ENCODE peak calls at places on chromosomes 13 and 19, in eight cellular contexts. One of them, this sample, is unnamed.

GRCh38 chr19:55641376-55642152 is 762 bp downstream of the ZNF580 start:
- DNase-seq in endothelial cell: no peak
- DNase-seq in fibroblast of lung: peak; percentile 42
- DNase-seq in stimulated activated CD8-positive, alpha-beta memory T cell treated with anti-CD3 and anti-CD28 coated beads, Interleukin-7, amount 100 ng/mL, for 1 hour: no peak
- DNase-seq in HTR-8/SVneo: no peak
- DNase-seq in GDM1: no peak
- DNase-seq in midbrain: peak; percentile 53
- DNase-seq in activated naive CD4-positive, alpha-beta T cell treated with Interleukin-2 at 50 U/mL for 16 hours: peak; percentile 39
- DNase-seq in this sample: peak; percentile 28

GRCh38 chr19:33171916-33172359 is 22.2 kb upstream of the LRP3 start:
- DNase-seq in endothelial cell: no peak
- DNase-seq in fibroblast of lung: peak; percentile 38
- DNase-seq in stimulated activated CD8-positive, alpha-beta memory T cell treated with anti-CD3 and anti-CD28 coated beads, Interleukin-7, amount 100 ng/mL, for 1 hour: no peak
- DNase-seq in HTR-8/SVneo: no peak
- DNase-seq in GDM1: no peak
- DNase-seq in midbrain: no peak
- DNase-seq in activated naive CD4-positive, alpha-beta T cell treated with Interleukin-2 at 50 U/mL for 16 hours: no peak
- DNase-seq in this sample: no peak

GRCh38 chr13:92994056-92994455 is 232.6 kb upstream of the GPC6 start:
- DNase-seq in endothelial cell: no peak
- DNase-seq in fibroblast of lung: peak; percentile 48
- DNase-seq in stimulated activated CD8-positive, alpha-beta memory T cell treated with anti-CD3 and anti-CD28 coated beads, Interleukin-7, amount 100 ng/mL, for 1 hour: no peak
- DNase-seq in HTR-8/SVneo: peak; percentile 1
- DNase-seq in GDM1: no peak
- DNase-seq in midbrain: no peak
- DNase-seq in activated naive CD4-positive, alpha-beta T cell treated with Interleukin-2 at 50 U/mL for 16 hours: no peak
- DNase-seq in this sample: no peak

GRCh38 chr19:29290853-29291252 is 77.9 kb upstream of the UQCRFS1 start:
- DNase-seq in endothelial cell: no peak
- DNase-seq in fibroblast of lung: no peak
- DNase-seq in stimulated activated CD8-positive, alpha-beta memory T cell treated with anti-CD3 and anti-CD28 coated beads, Interleukin-7, amount 100 ng/mL, for 1 hour: no peak
- DNase-seq in HTR-8/SVneo: no peak
- DNase-seq in GDM1: no peak
- DNase-seq in midbrain: no peak
- DNase-seq in activated naive CD4-positive, alpha-beta T cell treated with Interleukin-2 at 50 U/mL for 16 hours: no peak
- DNase-seq in this sample: no peak

GRCh38 chr19:41821003-41821735 is 23.3 kb downstream of the LYPD4 start:
- DNase-seq in endothelial cell: peak; percentile 65
- DNase-seq in fibroblast of lung: peak; percentile 15
- DNase-seq in stimulated activated CD8-positive, alpha-beta memory T cell treated with anti-CD3 and anti-CD28 coated beads, Interleukin-7, amount 100 ng/mL, for 1 hour: no peak
- DNase-seq in HTR-8/SVneo: peak; percentile 50
- DNase-seq in GDM1: peak; percentile 68
- DNase-seq in midbrain: peak; percentile 12
- DNase-seq in activated naive CD4-positive, alpha-beta T cell treated with Interleukin-2 at 50 U/mL for 16 hours: peak; percentile 33
- DNase-seq in this sample: peak; percentile 37

GRCh38 chr19:18173054-18173571 is 500 bp upstream of the IFI30 start:
- DNase-seq in endothelial cell: no peak
- DNase-seq in fibroblast of lung: no peak
- DNase-seq in stimulated activated CD8-positive, alpha-beta memory T cell treated with anti-CD3 and anti-CD28 coated beads, Interleukin-7, amount 100 ng/mL, for 1 hour: no peak
- DNase-seq in HTR-8/SVneo: no peak
- DNase-seq in GDM1: no peak
- DNase-seq in midbrain: no peak
- DNase-seq in activated naive CD4-positive, alpha-beta T cell treated with Interleukin-2 at 50 U/mL for 16 hours: no peak
- DNase-seq in this sample: no peak

GRCh38 chr19:6062961-6063575 is 47.2 kb downstream of the RFX2 start:
- DNase-seq in endothelial cell: no peak
- DNase-seq in fibroblast of lung: no peak
- DNase-seq in stimulated activated CD8-positive, alpha-beta memory T cell treated with anti-CD3 and anti-CD28 coated beads, Interleukin-7, amount 100 ng/mL, for 1 hour: no peak
- DNase-seq in HTR-8/SVneo: no peak
- DNase-seq in GDM1: no peak
- DNase-seq in midbrain: no peak
- DNase-seq in activated naive CD4-positive, alpha-beta T cell treated with Interleukin-2 at 50 U/mL for 16 hours: no peak
- DNase-seq in this sample: no peak

GRCh38 chr19:17235618-17236413 is 9.8 kb downstream of the OCEL1 start:
- DNase-seq in endothelial cell: peak; percentile 70
- DNase-seq in fibroblast of lung: peak; percentile 72
- DNase-seq in stimulated activated CD8-positive, alpha-beta memory T cell treated with anti-CD3 and anti-CD28 coated beads, Interleukin-7, amount 100 ng/mL, for 1 hour: peak; percentile 58
- DNase-seq in HTR-8/SVneo: peak; percentile 77
- DNase-seq in GDM1: no peak
- DNase-seq in midbrain: peak; percentile 54
- DNase-seq in activated naive CD4-positive, alpha-beta T cell treated with Interleukin-2 at 50 U/mL for 16 hours: peak; percentile 80
- DNase-seq in this sample: peak; percentile 91

GRCh38 chr13:65856464-65856863 is 1373.7 kb downstream of the PCDH9 start:
- DNase-seq in endothelial cell: no peak
- DNase-seq in fibroblast of lung: peak; percentile 85
- DNase-seq in stimulated activated CD8-positive, alpha-beta memory T cell treated with anti-CD3 and anti-CD28 coated beads, Interleukin-7, amount 100 ng/mL, for 1 hour: no peak
- DNase-seq in HTR-8/SVneo: no peak
- DNase-seq in GDM1: no peak
- DNase-seq in midbrain: no peak
- DNase-seq in activated naive CD4-positive, alpha-beta T cell treated with Interleukin-2 at 50 U/mL for 16 hours: no peak
- DNase-seq in this sample: peak; percentile 8

GRCh38 chr19:4059493-4059880 is 7.2 kb downstream of the ZBTB7A start:
- DNase-seq in endothelial cell: no peak
- DNase-seq in fibroblast of lung: no peak
- DNase-seq in stimulated activated CD8-positive, alpha-beta memory T cell treated with anti-CD3 and anti-CD28 coated beads, Interleukin-7, amount 100 ng/mL, for 1 hour: no peak
- DNase-seq in HTR-8/SVneo: no peak
- DNase-seq in GDM1: no peak
- DNase-seq in midbrain: no peak
- DNase-seq in activated naive CD4-positive, alpha-beta T cell treated with Interleukin-2 at 50 U/mL for 16 hours: no peak
- DNase-seq in this sample: no peak

GRCh38 chr19:11460207-11460606 is 20.6 kb downstream of the ELAVL3 start:
- DNase-seq in endothelial cell: no peak
- DNase-seq in fibroblast of lung: no peak
- DNase-seq in stimulated activated CD8-positive, alpha-beta memory T cell treated with anti-CD3 and anti-CD28 coated beads, Interleukin-7, amount 100 ng/mL, for 1 hour: no peak
- DNase-seq in HTR-8/SVneo: no peak
- DNase-seq in GDM1: no peak
- DNase-seq in midbrain: no peak
- DNase-seq in activated naive CD4-positive, alpha-beta T cell treated with Interleukin-2 at 50 U/mL for 16 hours: peak; percentile 7
- DNase-seq in this sample: no peak

GRCh38 chr13:28584873-28585317 is 74.0 kb upstream of the POMP start:
- DNase-seq in endothelial cell: no peak
- DNase-seq in fibroblast of lung: peak; percentile 39
- DNase-seq in stimulated activated CD8-positive, alpha-beta memory T cell treated with anti-CD3 and anti-CD28 coated beads, Interleukin-7, amount 100 ng/mL, for 1 hour: no peak
- DNase-seq in HTR-8/SVneo: peak; percentile 3
- DNase-seq in GDM1: no peak
- DNase-seq in midbrain: no peak
- DNase-seq in activated naive CD4-positive, alpha-beta T cell treated with Interleukin-2 at 50 U/mL for 16 hours: no peak
- DNase-seq in this sample: peak; percentile 28

GRCh38 chr13:40786568-40786996 is 2.8 kb upstream of the SLC25A15 start:
- DNase-seq in endothelial cell: no peak
- DNase-seq in fibroblast of lung: peak; percentile 76
- DNase-seq in stimulated activated CD8-positive, alpha-beta memory T cell treated with anti-CD3 and anti-CD28 coated beads, Interleukin-7, amount 100 ng/mL, for 1 hour: no peak
- DNase-seq in HTR-8/SVneo: no peak
- DNase-seq in GDM1: no peak
- DNase-seq in midbrain: no peak
- DNase-seq in activated naive CD4-positive, alpha-beta T cell treated with Interleukin-2 at 50 U/mL for 16 hours: no peak
- DNase-seq in this sample: no peak

GRCh38 chr19:40524133-40524549 is 52.5 kb upstream of the SHKBP1 start:
- DNase-seq in endothelial cell: no peak
- DNase-seq in fibroblast of lung: no peak
- DNase-seq in stimulated activated CD8-positive, alpha-beta memory T cell treated with anti-CD3 and anti-CD28 coated beads, Interleukin-7, amount 100 ng/mL, for 1 hour: no peak
- DNase-seq in HTR-8/SVneo: no peak
- DNase-seq in GDM1: no peak
- DNase-seq in midbrain: no peak
- DNase-seq in activated naive CD4-positive, alpha-beta T cell treated with Interleukin-2 at 50 U/mL for 16 hours: no peak
- DNase-seq in this sample: no peak

GRCh38 chr19:3208317-3209207 is 15.9 kb upstream of the CELF5 start:
- DNase-seq in endothelial cell: no peak
- DNase-seq in fibroblast of lung: no peak
- DNase-seq in stimulated activated CD8-positive, alpha-beta memory T cell treated with anti-CD3 and anti-CD28 coated beads, Interleukin-7, amount 100 ng/mL, for 1 hour: no peak
- DNase-seq in HTR-8/SVneo: no peak
- DNase-seq in GDM1: no peak
- DNase-seq in midbrain: no peak
- DNase-seq in activated naive CD4-positive, alpha-beta T cell treated with Interleukin-2 at 50 U/mL for 16 hours: no peak
- DNase-seq in this sample: no peak

GRCh38 chr19:4707956-4708650 is 15.5 kb downstream of the DPP9 start:
- DNase-seq in endothelial cell: no peak
- DNase-seq in fibroblast of lung: peak; percentile 63
- DNase-seq in stimulated activated CD8-positive, alpha-beta memory T cell treated with anti-CD3 and anti-CD28 coated beads, Interleukin-7, amount 100 ng/mL, for 1 hour: no peak
- DNase-seq in HTR-8/SVneo: no peak
- DNase-seq in GDM1: no peak
- DNase-seq in midbrain: no peak
- DNase-seq in activated naive CD4-positive, alpha-beta T cell treated with Interleukin-2 at 50 U/mL for 16 hours: no peak
- DNase-seq in this sample: peak; percentile 80

GRCh38 chr13:51923983-51924539 is 62.3 kb downstream of the CCDC70 start:
- DNase-seq in endothelial cell: peak; percentile 35
- DNase-seq in fibroblast of lung: no peak
- DNase-seq in stimulated activated CD8-positive, alpha-beta memory T cell treated with anti-CD3 and anti-CD28 coated beads, Interleukin-7, amount 100 ng/mL, for 1 hour: no peak
- DNase-seq in HTR-8/SVneo: no peak
- DNase-seq in GDM1: no peak
- DNase-seq in midbrain: no peak
- DNase-seq in activated naive CD4-positive, alpha-beta T cell treated with Interleukin-2 at 50 U/mL for 16 hours: no peak
- DNase-seq in this sample: no peak

GRCh38 chr13:44458313-44458975 is 84.8 kb downstream of the SERP2 start:
- DNase-seq in endothelial cell: no peak
- DNase-seq in fibroblast of lung: no peak
- DNase-seq in stimulated activated CD8-positive, alpha-beta memory T cell treated with anti-CD3 and anti-CD28 coated beads, Interleukin-7, amount 100 ng/mL, for 1 hour: no peak
- DNase-seq in HTR-8/SVneo: no peak
- DNase-seq in GDM1: no peak
- DNase-seq in midbrain: no peak
- DNase-seq in activated naive CD4-positive, alpha-beta T cell treated with Interleukin-2 at 50 U/mL for 16 hours: no peak
- DNase-seq in this sample: no peak

GRCh38 chr19:7265963-7266362 is 28.3 kb downstream of the INSR start:
- DNase-seq in endothelial cell: no peak
- DNase-seq in fibroblast of lung: no peak
- DNase-seq in stimulated activated CD8-positive, alpha-beta memory T cell treated with anti-CD3 and anti-CD28 coated beads, Interleukin-7, amount 100 ng/mL, for 1 hour: no peak
- DNase-seq in HTR-8/SVneo: no peak
- DNase-seq in GDM1: no peak
- DNase-seq in midbrain: no peak
- DNase-seq in activated naive CD4-positive, alpha-beta T cell treated with Interleukin-2 at 50 U/mL for 16 hours: no peak
- DNase-seq in this sample: no peak

GRCh38 chr19:46069841-46070341 is 29.1 kb upstream of the IGFL4 start:
- DNase-seq in endothelial cell: no peak
- DNase-seq in fibroblast of lung: peak; percentile 96
- DNase-seq in stimulated activated CD8-positive, alpha-beta memory T cell treated with anti-CD3 and anti-CD28 coated beads, Interleukin-7, amount 100 ng/mL, for 1 hour: no peak
- DNase-seq in HTR-8/SVneo: no peak
- DNase-seq in GDM1: no peak
- DNase-seq in midbrain: no peak
- DNase-seq in activated naive CD4-positive, alpha-beta T cell treated with Interleukin-2 at 50 U/mL for 16 hours: no peak
- DNase-seq in this sample: peak; percentile 86

GRCh38 chr13:40318366-40318765 is 348.1 kb downstream of the FOXO1 start:
- DNase-seq in endothelial cell: no peak
- DNase-seq in fibroblast of lung: no peak
- DNase-seq in stimulated activated CD8-positive, alpha-beta memory T cell treated with anti-CD3 and anti-CD28 coated beads, Interleukin-7, amount 100 ng/mL, for 1 hour: no peak
- DNase-seq in HTR-8/SVneo: no peak
- DNase-seq in GDM1: no peak
- DNase-seq in midbrain: no peak
- DNase-seq in activated naive CD4-positive, alpha-beta T cell treated with Interleukin-2 at 50 U/mL for 16 hours: no peak
- DNase-seq in this sample: peak; percentile 25

GRCh38 chr19:2455481-2456300 is 1.1 kb downstream of the LMNB2 start:
- DNase-seq in endothelial cell: no peak
- DNase-seq in fibroblast of lung: no peak
- DNase-seq in stimulated activated CD8-positive, alpha-beta memory T cell treated with anti-CD3 and anti-CD28 coated beads, Interleukin-7, amount 100 ng/mL, for 1 hour: peak; percentile 8
- DNase-seq in HTR-8/SVneo: no peak
- DNase-seq in GDM1: no peak
- DNase-seq in midbrain: no peak
- DNase-seq in activated naive CD4-positive, alpha-beta T cell treated with Interleukin-2 at 50 U/mL for 16 hours: peak; percentile 58
- DNase-seq in this sample: peak; percentile 42

GRCh38 chr13:112444416-112445399 is 68.6 kb downstream of the SPACA7 start:
- DNase-seq in endothelial cell: no peak
- DNase-seq in fibroblast of lung: no peak
- DNase-seq in stimulated activated CD8-positive, alpha-beta memory T cell treated with anti-CD3 and anti-CD28 coated beads, Interleukin-7, amount 100 ng/mL, for 1 hour: no peak
- DNase-seq in HTR-8/SVneo: no peak
- DNase-seq in GDM1: no peak
- DNase-seq in midbrain: no peak
- DNase-seq in activated naive CD4-positive, alpha-beta T cell treated with Interleukin-2 at 50 U/mL for 16 hours: no peak
- DNase-seq in this sample: no peak

GRCh38 chr19:10766681-10767201 is 48.9 kb downstream of the DNM2 start:
- DNase-seq in endothelial cell: no peak
- DNase-seq in fibroblast of lung: peak; percentile 56
- DNase-seq in stimulated activated CD8-positive, alpha-beta memory T cell treated with anti-CD3 and anti-CD28 coated beads, Interleukin-7, amount 100 ng/mL, for 1 hour: no peak
- DNase-seq in HTR-8/SVneo: no peak
- DNase-seq in GDM1: no peak
- DNase-seq in midbrain: peak; percentile 31
- DNase-seq in activated naive CD4-positive, alpha-beta T cell treated with Interleukin-2 at 50 U/mL for 16 hours: no peak
- DNase-seq in this sample: peak; percentile 74

GRCh38 chr19:48603449-48603848 is 3.1 kb upstream of the SPACA4 start:
- DNase-seq in endothelial cell: no peak
- DNase-seq in fibroblast of lung: no peak
- DNase-seq in stimulated activated CD8-positive, alpha-beta memory T cell treated with anti-CD3 and anti-CD28 coated beads, Interleukin-7, amount 100 ng/mL, for 1 hour: no peak
- DNase-seq in HTR-8/SVneo: no peak
- DNase-seq in GDM1: no peak
- DNase-seq in midbrain: no peak
- DNase-seq in activated naive CD4-positive, alpha-beta T cell treated with Interleukin-2 at 50 U/mL for 16 hours: no peak
- DNase-seq in this sample: no peak

GRCh38 chr19:46907880-46908279 is 47.1 kb downstream of the ARHGAP35 start:
- DNase-seq in endothelial cell: no peak
- DNase-seq in fibroblast of lung: no peak
- DNase-seq in stimulated activated CD8-positive, alpha-beta memory T cell treated with anti-CD3 and anti-CD28 coated beads, Interleukin-7, amount 100 ng/mL, for 1 hour: no peak
- DNase-seq in HTR-8/SVneo: no peak
- DNase-seq in GDM1: no peak
- DNase-seq in midbrain: peak; percentile 62
- DNase-seq in activated naive CD4-positive, alpha-beta T cell treated with Interleukin-2 at 50 U/mL for 16 hours: no peak
- DNase-seq in this sample: no peak

GRCh38 chr19:782195-783043 is 14.8 kb upstream of the PTBP1 start:
- DNase-seq in endothelial cell: peak; percentile 37
- DNase-seq in fibroblast of lung: peak; percentile 33
- DNase-seq in stimulated activated CD8-positive, alpha-beta memory T cell treated with anti-CD3 and anti-CD28 coated beads, Interleukin-7, amount 100 ng/mL, for 1 hour: no peak
- DNase-seq in HTR-8/SVneo: peak; percentile 75
- DNase-seq in GDM1: no peak
- DNase-seq in midbrain: no peak
- DNase-seq in activated naive CD4-positive, alpha-beta T cell treated with Interleukin-2 at 50 U/mL for 16 hours: no peak
- DNase-seq in this sample: peak; percentile 89

GRCh38 chr19:3324405-3324856 is 42.0 kb upstream of the NFIC start:
- DNase-seq in endothelial cell: peak; percentile 62
- DNase-seq in fibroblast of lung: no peak
- DNase-seq in stimulated activated CD8-positive, alpha-beta memory T cell treated with anti-CD3 and anti-CD28 coated beads, Interleukin-7, amount 100 ng/mL, for 1 hour: peak; percentile 34
- DNase-seq in HTR-8/SVneo: no peak
- DNase-seq in GDM1: no peak
- DNase-seq in midbrain: no peak
- DNase-seq in activated naive CD4-positive, alpha-beta T cell treated with Interleukin-2 at 50 U/mL for 16 hours: peak; percentile 81
- DNase-seq in this sample: no peak

GRCh38 chr19:679418-680286 is 3.5 kb downstream of the FSTL3 start:
- DNase-seq in endothelial cell: peak; percentile 45
- DNase-seq in fibroblast of lung: peak; percentile 90
- DNase-seq in stimulated activated CD8-positive, alpha-beta memory T cell treated with anti-CD3 and anti-CD28 coated beads, Interleukin-7, amount 100 ng/mL, for 1 hour: no peak
- DNase-seq in HTR-8/SVneo: peak; percentile 65
- DNase-seq in GDM1: no peak
- DNase-seq in midbrain: peak; percentile 30
- DNase-seq in activated naive CD4-positive, alpha-beta T cell treated with Interleukin-2 at 50 U/mL for 16 hours: peak; percentile 31
- DNase-seq in this sample: peak; percentile 84

GRCh38 chr19:30551271-30551670 is 179.1 kb downstream of the ZNF536 start:
- DNase-seq in endothelial cell: no peak
- DNase-seq in fibroblast of lung: no peak
- DNase-seq in stimulated activated CD8-positive, alpha-beta memory T cell treated with anti-CD3 and anti-CD28 coated beads, Interleukin-7, amount 100 ng/mL, for 1 hour: no peak
- DNase-seq in HTR-8/SVneo: no peak
- DNase-seq in GDM1: no peak
- DNase-seq in midbrain: no peak
- DNase-seq in activated naive CD4-positive, alpha-beta T cell treated with Interleukin-2 at 50 U/mL for 16 hours: no peak
- DNase-seq in this sample: no peak

GRCh38 chr13:50678464-50679162 is 164.9 kb downstream of the DLEU7 start:
- DNase-seq in endothelial cell: no peak
- DNase-seq in fibroblast of lung: peak; percentile 39
- DNase-seq in stimulated activated CD8-positive, alpha-beta memory T cell treated with anti-CD3 and anti-CD28 coated beads, Interleukin-7, amount 100 ng/mL, for 1 hour: no peak
- DNase-seq in HTR-8/SVneo: peak; percentile 9
- DNase-seq in GDM1: no peak
- DNase-seq in midbrain: no peak
- DNase-seq in activated naive CD4-positive, alpha-beta T cell treated with Interleukin-2 at 50 U/mL for 16 hours: no peak
- DNase-seq in this sample: peak; percentile 93

GRCh38 chr19:45542234-45542668 is 35.0 kb downstream of the VASP start:
- DNase-seq in endothelial cell: no peak
- DNase-seq in fibroblast of lung: no peak
- DNase-seq in stimulated activated CD8-positive, alpha-beta memory T cell treated with anti-CD3 and anti-CD28 coated beads, Interleukin-7, amount 100 ng/mL, for 1 hour: no peak
- DNase-seq in HTR-8/SVneo: no peak
- DNase-seq in GDM1: no peak
- DNase-seq in midbrain: no peak
- DNase-seq in activated naive CD4-positive, alpha-beta T cell treated with Interleukin-2 at 50 U/mL for 16 hours: no peak
- DNase-seq in this sample: no peak

GRCh38 chr19:12331211-12331941 is 2.1 kb downstream of the ZNF563 start:
- DNase-seq in endothelial cell: no peak
- DNase-seq in fibroblast of lung: no peak
- DNase-seq in stimulated activated CD8-positive, alpha-beta memory T cell treated with anti-CD3 and anti-CD28 coated beads, Interleukin-7, amount 100 ng/mL, for 1 hour: no peak
- DNase-seq in HTR-8/SVneo: no peak
- DNase-seq in GDM1: no peak
- DNase-seq in midbrain: no peak
- DNase-seq in activated naive CD4-positive, alpha-beta T cell treated with Interleukin-2 at 50 U/mL for 16 hours: peak; percentile 82
- DNase-seq in this sample: no peak

GRCh38 chr19:6393982-6394412 is 1.0 kb upstream of the GTF2F1 start:
- DNase-seq in endothelial cell: no peak
- DNase-seq in fibroblast of lung: no peak
- DNase-seq in stimulated activated CD8-positive, alpha-beta memory T cell treated with anti-CD3 and anti-CD28 coated beads, Interleukin-7, amount 100 ng/mL, for 1 hour: no peak
- DNase-seq in HTR-8/SVneo: no peak
- DNase-seq in GDM1: no peak
- DNase-seq in midbrain: no peak
- DNase-seq in activated naive CD4-positive, alpha-beta T cell treated with Interleukin-2 at 50 U/mL for 16 hours: peak; percentile 71
- DNase-seq in this sample: no peak

This sample was measured in astrocyte of the hippocampus.